ENCODE peak calls at places on chromosomes 12 and 14, in eight cellular contexts. One of them, this sample, is unnamed.

GRCh38 chr14:26466862-26467261 is 131.0 kb downstream of the NOVA1 start:
- DNase-seq in GM04503: no peak
- DNase-seq in hepatic stellate cell: no peak
- DNase-seq in kidney tubule cell: no peak
- DNase-seq in NCI-H1092: no peak
- DNase-seq in CD4-positive, alpha-beta T cell: no peak
- DNase-seq in astrocyte of the spinal cord: no peak
- DNase-seq in stimulated activated CD4-positive, alpha-beta T cell treated with anti-CD3 and anti-CD28 coated beads, TNF-alpha, amount 100 ng/mL, for 1 hour: no peak
- DNase-seq in this sample: no peak

GRCh38 chr12:56565510-56566101 is 44.0 kb downstream of the RBMS2 start:
- DNase-seq in GM04503: no peak
- DNase-seq in hepatic stellate cell: peak; percentile 61
- DNase-seq in kidney tubule cell: peak; percentile 72
- DNase-seq in NCI-H1092: no peak
- DNase-seq in CD4-positive, alpha-beta T cell: peak; percentile 1
- DNase-seq in astrocyte of the spinal cord: peak; percentile 81
- DNase-seq in stimulated activated CD4-positive, alpha-beta T cell treated with anti-CD3 and anti-CD28 coated beads, TNF-alpha, amount 100 ng/mL, for 1 hour: no peak
- DNase-seq in this sample: no peak

GRCh38 chr14:66281036-66281776 is 205.0 kb upstream of the CCDC196 start:
- DNase-seq in GM04503: no peak
- DNase-seq in hepatic stellate cell: no peak
- DNase-seq in kidney tubule cell: no peak
- DNase-seq in NCI-H1092: no peak
- DNase-seq in CD4-positive, alpha-beta T cell: no peak
- DNase-seq in astrocyte of the spinal cord: no peak
- DNase-seq in stimulated activated CD4-positive, alpha-beta T cell treated with anti-CD3 and anti-CD28 coated beads, TNF-alpha, amount 100 ng/mL, for 1 hour: no peak
- DNase-seq in this sample: no peak

GRCh38 chr14:36663404-36664321 is 2.0 kb downstream of the PAX9 start:
- DNase-seq in GM04503: no peak
- DNase-seq in hepatic stellate cell: no peak
- DNase-seq in kidney tubule cell: peak; percentile 12
- DNase-seq in NCI-H1092: no peak
- DNase-seq in CD4-positive, alpha-beta T cell: no peak
- DNase-seq in astrocyte of the spinal cord: no peak
- DNase-seq in stimulated activated CD4-positive, alpha-beta T cell treated with anti-CD3 and anti-CD28 coated beads, TNF-alpha, amount 100 ng/mL, for 1 hour: no peak
- DNase-seq in this sample: no peak

GRCh38 chr12:106901276-106901675 is 54.4 kb upstream of the TMEM263 start:
- DNase-seq in GM04503: no peak
- DNase-seq in hepatic stellate cell: no peak
- DNase-seq in kidney tubule cell: peak; percentile 44
- DNase-seq in NCI-H1092: no peak
- DNase-seq in CD4-positive, alpha-beta T cell: no peak
- DNase-seq in astrocyte of the spinal cord: no peak
- DNase-seq in stimulated activated CD4-positive, alpha-beta T cell treated with anti-CD3 and anti-CD28 coated beads, TNF-alpha, amount 100 ng/mL, for 1 hour: no peak
- DNase-seq in this sample: no peak

GRCh38 chr14:69317780-69318179 is 57.8 kb downstream of the GALNT16 start:
- DNase-seq in GM04503: no peak
- DNase-seq in hepatic stellate cell: no peak
- DNase-seq in kidney tubule cell: no peak
- DNase-seq in NCI-H1092: no peak
- DNase-seq in CD4-positive, alpha-beta T cell: no peak
- DNase-seq in astrocyte of the spinal cord: no peak
- DNase-seq in stimulated activated CD4-positive, alpha-beta T cell treated with anti-CD3 and anti-CD28 coated beads, TNF-alpha, amount 100 ng/mL, for 1 hour: no peak
- DNase-seq in this sample: no peak

GRCh38 chr12:6020930-6021329 is 75.9 kb upstream of the ANO2 start:
- DNase-seq in GM04503: no peak
- DNase-seq in hepatic stellate cell: no peak
- DNase-seq in kidney tubule cell: peak; percentile 28
- DNase-seq in NCI-H1092: no peak
- DNase-seq in CD4-positive, alpha-beta T cell: no peak
- DNase-seq in astrocyte of the spinal cord: peak; percentile 9
- DNase-seq in stimulated activated CD4-positive, alpha-beta T cell treated with anti-CD3 and anti-CD28 coated beads, TNF-alpha, amount 100 ng/mL, for 1 hour: no peak
- DNase-seq in this sample: no peak

GRCh38 chr14:89165189-89165809 is 251.7 kb downstream of the FOXN3 start:
- DNase-seq in GM04503: no peak
- DNase-seq in hepatic stellate cell: peak; percentile 44
- DNase-seq in kidney tubule cell: no peak
- DNase-seq in NCI-H1092: no peak
- DNase-seq in CD4-positive, alpha-beta T cell: no peak
- DNase-seq in astrocyte of the spinal cord: no peak
- DNase-seq in stimulated activated CD4-positive, alpha-beta T cell treated with anti-CD3 and anti-CD28 coated beads, TNF-alpha, amount 100 ng/mL, for 1 hour: no peak
- DNase-seq in this sample: no peak

GRCh38 chr12:6838854-6839253 is 1.9 kb upstream of the GNB3 start:
- DNase-seq in GM04503: no peak
- DNase-seq in hepatic stellate cell: no peak
- DNase-seq in kidney tubule cell: no peak
- DNase-seq in NCI-H1092: no peak
- DNase-seq in CD4-positive, alpha-beta T cell: no peak
- DNase-seq in astrocyte of the spinal cord: no peak
- DNase-seq in stimulated activated CD4-positive, alpha-beta T cell treated with anti-CD3 and anti-CD28 coated beads, TNF-alpha, amount 100 ng/mL, for 1 hour: no peak
- DNase-seq in this sample: no peak

GRCh38 chr12:30691122-30691879 is 4.4 kb downstream of the IPO8 start:
- DNase-seq in GM04503: peak; percentile 43
- DNase-seq in hepatic stellate cell: peak; percentile 73
- DNase-seq in kidney tubule cell: peak; percentile 70
- DNase-seq in NCI-H1092: no peak
- DNase-seq in CD4-positive, alpha-beta T cell: no peak
- DNase-seq in astrocyte of the spinal cord: peak; percentile 66
- DNase-seq in stimulated activated CD4-positive, alpha-beta T cell treated with anti-CD3 and anti-CD28 coated beads, TNF-alpha, amount 100 ng/mL, for 1 hour: no peak
- DNase-seq in this sample: no peak

GRCh38 chr12:108980831-108981618 is 39.8 kb downstream of the SVOP start:
- DNase-seq in GM04503: peak; percentile 84
- DNase-seq in hepatic stellate cell: no peak
- DNase-seq in kidney tubule cell: no peak
- DNase-seq in NCI-H1092: no peak
- DNase-seq in CD4-positive, alpha-beta T cell: no peak
- DNase-seq in astrocyte of the spinal cord: peak; percentile 20
- DNase-seq in stimulated activated CD4-positive, alpha-beta T cell treated with anti-CD3 and anti-CD28 coated beads, TNF-alpha, amount 100 ng/mL, for 1 hour: no peak
- DNase-seq in this sample: no peak

GRCh38 chr14:87816421-87816820 is 176.6 kb downstream of the GALC start:
- DNase-seq in GM04503: no peak
- DNase-seq in hepatic stellate cell: no peak
- DNase-seq in kidney tubule cell: no peak
- DNase-seq in NCI-H1092: no peak
- DNase-seq in CD4-positive, alpha-beta T cell: no peak
- DNase-seq in astrocyte of the spinal cord: no peak
- DNase-seq in stimulated activated CD4-positive, alpha-beta T cell treated with anti-CD3 and anti-CD28 coated beads, TNF-alpha, amount 100 ng/mL, for 1 hour: no peak
- DNase-seq in this sample: no peak

GRCh38 chr12:10214877-10215267 is 2.2 kb downstream of the GABARAPL1 start:
- DNase-seq in GM04503: no peak
- DNase-seq in hepatic stellate cell: no peak
- DNase-seq in kidney tubule cell: peak; percentile 82
- DNase-seq in NCI-H1092: no peak
- DNase-seq in CD4-positive, alpha-beta T cell: no peak
- DNase-seq in astrocyte of the spinal cord: no peak
- DNase-seq in stimulated activated CD4-positive, alpha-beta T cell treated with anti-CD3 and anti-CD28 coated beads, TNF-alpha, amount 100 ng/mL, for 1 hour: no peak
- DNase-seq in this sample: no peak

GRCh38 chr14:77641534-77642341 is 25.3 kb upstream of the SPTLC2 start:
- DNase-seq in GM04503: no peak
- DNase-seq in hepatic stellate cell: peak; percentile 74
- DNase-seq in kidney tubule cell: peak; percentile 51
- DNase-seq in NCI-H1092: no peak
- DNase-seq in CD4-positive, alpha-beta T cell: peak; percentile 57
- DNase-seq in astrocyte of the spinal cord: peak; percentile 53
- DNase-seq in stimulated activated CD4-positive, alpha-beta T cell treated with anti-CD3 and anti-CD28 coated beads, TNF-alpha, amount 100 ng/mL, for 1 hour: peak; percentile 55
- DNase-seq in this sample: no peak

GRCh38 chr12:115749485-115749884 is 528.0 kb downstream of the MED13L start:
- DNase-seq in GM04503: no peak
- DNase-seq in hepatic stellate cell: no peak
- DNase-seq in kidney tubule cell: no peak
- DNase-seq in NCI-H1092: no peak
- DNase-seq in CD4-positive, alpha-beta T cell: no peak
- DNase-seq in astrocyte of the spinal cord: no peak
- DNase-seq in stimulated activated CD4-positive, alpha-beta T cell treated with anti-CD3 and anti-CD28 coated beads, TNF-alpha, amount 100 ng/mL, for 1 hour: no peak
- DNase-seq in this sample: no peak

GRCh38 chr12:76878899-76879709 is at the start of gene CSRP2:
- DNase-seq in GM04503: peak; percentile 54
- DNase-seq in hepatic stellate cell: peak; percentile 87
- DNase-seq in kidney tubule cell: peak; percentile 94
- DNase-seq in NCI-H1092: peak; percentile 67
- DNase-seq in CD4-positive, alpha-beta T cell: peak; percentile 52
- DNase-seq in astrocyte of the spinal cord: peak; percentile 91
- DNase-seq in stimulated activated CD4-positive, alpha-beta T cell treated with anti-CD3 and anti-CD28 coated beads, TNF-alpha, amount 100 ng/mL, for 1 hour: peak; percentile 50
- DNase-seq in this sample: peak; percentile 75

GRCh38 chr14:100654814-100655795 is 67.9 kb upstream of the BEGAIN start:
- DNase-seq in GM04503: no peak
- DNase-seq in hepatic stellate cell: no peak
- DNase-seq in kidney tubule cell: peak; percentile 67
- DNase-seq in NCI-H1092: peak; percentile 22
- DNase-seq in CD4-positive, alpha-beta T cell: peak; percentile 46
- DNase-seq in astrocyte of the spinal cord: no peak
- DNase-seq in stimulated activated CD4-positive, alpha-beta T cell treated with anti-CD3 and anti-CD28 coated beads, TNF-alpha, amount 100 ng/mL, for 1 hour: peak; percentile 37
- DNase-seq in this sample: no peak

GRCh38 chr14:48035836-48036235 is 360.4 kb upstream of the MDGA2 start:
- DNase-seq in GM04503: no peak
- DNase-seq in hepatic stellate cell: no peak
- DNase-seq in kidney tubule cell: no peak
- DNase-seq in NCI-H1092: no peak
- DNase-seq in CD4-positive, alpha-beta T cell: no peak
- DNase-seq in astrocyte of the spinal cord: no peak
- DNase-seq in stimulated activated CD4-positive, alpha-beta T cell treated with anti-CD3 and anti-CD28 coated beads, TNF-alpha, amount 100 ng/mL, for 1 hour: no peak
- DNase-seq in this sample: no peak

GRCh38 chr12:88052686-88053085 is 23.5 kb upstream of the C12orf50 start:
- DNase-seq in GM04503: no peak
- DNase-seq in hepatic stellate cell: peak; percentile 4
- DNase-seq in kidney tubule cell: peak; percentile 54
- DNase-seq in NCI-H1092: no peak
- DNase-seq in CD4-positive, alpha-beta T cell: no peak
- DNase-seq in astrocyte of the spinal cord: peak; percentile 46
- DNase-seq in stimulated activated CD4-positive, alpha-beta T cell treated with anti-CD3 and anti-CD28 coated beads, TNF-alpha, amount 100 ng/mL, for 1 hour: no peak
- DNase-seq in this sample: no peak

GRCh38 chr12:119864591-119864990 is 12.5 kb downstream of the CIT start:
- DNase-seq in GM04503: no peak
- DNase-seq in hepatic stellate cell: no peak
- DNase-seq in kidney tubule cell: no peak
- DNase-seq in NCI-H1092: no peak
- DNase-seq in CD4-positive, alpha-beta T cell: no peak
- DNase-seq in astrocyte of the spinal cord: no peak
- DNase-seq in stimulated activated CD4-positive, alpha-beta T cell treated with anti-CD3 and anti-CD28 coated beads, TNF-alpha, amount 100 ng/mL, for 1 hour: no peak
- DNase-seq in this sample: no peak

GRCh38 chr12:70590051-70590450 is 47.2 kb downstream of the PTPRB start:
- DNase-seq in GM04503: peak; percentile 18
- DNase-seq in hepatic stellate cell: peak; percentile 55
- DNase-seq in kidney tubule cell: peak; percentile 75
- DNase-seq in NCI-H1092: peak; percentile 11
- DNase-seq in CD4-positive, alpha-beta T cell: peak; percentile 28
- DNase-seq in astrocyte of the spinal cord: peak; percentile 84
- DNase-seq in stimulated activated CD4-positive, alpha-beta T cell treated with anti-CD3 and anti-CD28 coated beads, TNF-alpha, amount 100 ng/mL, for 1 hour: peak; percentile 19
- DNase-seq in this sample: no peak

GRCh38 chr14:65333926-65334687 is 78.4 kb upstream of the FUT8 start:
- DNase-seq in GM04503: peak; percentile 79
- DNase-seq in hepatic stellate cell: peak; percentile 52
- DNase-seq in kidney tubule cell: no peak
- DNase-seq in NCI-H1092: no peak
- DNase-seq in CD4-positive, alpha-beta T cell: no peak
- DNase-seq in astrocyte of the spinal cord: peak; percentile 59
- DNase-seq in stimulated activated CD4-positive, alpha-beta T cell treated with anti-CD3 and anti-CD28 coated beads, TNF-alpha, amount 100 ng/mL, for 1 hour: no peak
- DNase-seq in this sample: no peak

GRCh38 chr14:49853572-49854375 is 1.2 kb upstream of the NEMF start:
- DNase-seq in GM04503: peak; percentile 32
- DNase-seq in hepatic stellate cell: peak; percentile 68
- DNase-seq in kidney tubule cell: peak; percentile 86
- DNase-seq in NCI-H1092: peak; percentile 43
- DNase-seq in CD4-positive, alpha-beta T cell: peak; percentile 71
- DNase-seq in astrocyte of the spinal cord: peak; percentile 86
- DNase-seq in stimulated activated CD4-positive, alpha-beta T cell treated with anti-CD3 and anti-CD28 coated beads, TNF-alpha, amount 100 ng/mL, for 1 hour: peak; percentile 38
- DNase-seq in this sample: peak; percentile 46

GRCh38 chr12:127381043-127381668 is 885.8 kb upstream of the TMEM132C start:
- DNase-seq in GM04503: no peak
- DNase-seq in hepatic stellate cell: peak; percentile 46
- DNase-seq in kidney tubule cell: peak; percentile 50
- DNase-seq in NCI-H1092: peak; percentile 63
- DNase-seq in CD4-positive, alpha-beta T cell: peak; percentile 6
- DNase-seq in astrocyte of the spinal cord: peak; percentile 50
- DNase-seq in stimulated activated CD4-positive, alpha-beta T cell treated with anti-CD3 and anti-CD28 coated beads, TNF-alpha, amount 100 ng/mL, for 1 hour: peak; percentile 18
- DNase-seq in this sample: no peak

GRCh38 chr14:39417014-39417413 is 15.2 kb downstream of the FBXO33 start:
- DNase-seq in GM04503: no peak
- DNase-seq in hepatic stellate cell: no peak
- DNase-seq in kidney tubule cell: no peak
- DNase-seq in NCI-H1092: no peak
- DNase-seq in CD4-positive, alpha-beta T cell: no peak
- DNase-seq in astrocyte of the spinal cord: no peak
- DNase-seq in stimulated activated CD4-positive, alpha-beta T cell treated with anti-CD3 and anti-CD28 coated beads, TNF-alpha, amount 100 ng/mL, for 1 hour: no peak
- DNase-seq in this sample: no peak

GRCh38 chr14:89578048-89578619 is 161.1 kb upstream of the FOXN3 start:
- DNase-seq in GM04503: peak; percentile 8
- DNase-seq in hepatic stellate cell: no peak
- DNase-seq in kidney tubule cell: no peak
- DNase-seq in NCI-H1092: no peak
- DNase-seq in CD4-positive, alpha-beta T cell: no peak
- DNase-seq in astrocyte of the spinal cord: no peak
- DNase-seq in stimulated activated CD4-positive, alpha-beta T cell treated with anti-CD3 and anti-CD28 coated beads, TNF-alpha, amount 100 ng/mL, for 1 hour: no peak
- DNase-seq in this sample: no peak

GRCh38 chr12:48693572-48693971 is 11.5 kb upstream of the KANSL2 start:
- DNase-seq in GM04503: no peak
- DNase-seq in hepatic stellate cell: no peak
- DNase-seq in kidney tubule cell: no peak
- DNase-seq in NCI-H1092: no peak
- DNase-seq in CD4-positive, alpha-beta T cell: no peak
- DNase-seq in astrocyte of the spinal cord: no peak
- DNase-seq in stimulated activated CD4-positive, alpha-beta T cell treated with anti-CD3 and anti-CD28 coated beads, TNF-alpha, amount 100 ng/mL, for 1 hour: no peak
- DNase-seq in this sample: no peak